ENCODE peak calls at places on chromosome 9, in seven cellular contexts. M is vagina, W is SK-N-SH, U is spleen, B is stomach, S is breast epithelium, R is HCT116. F is an unnamed sample.

GRCh38 chr9:17425379-17425778 is 153.5 kb upstream of the SH3GL2 start:
- DNase-seq in S (no peak), R (no peak), B (no peak), W (no peak), U (no peak), M (no peak), F (no peak)

GRCh38 chr9:99576830-99577229 is 244.9 kb upstream of the NR4A3 start:
- DNase-seq in B (no peak), S (no peak), U (no peak), M (no peak), W (peak; percentile 5), R (no peak), F (no peak)

GRCh38 chr9:26462213-26462612 is 430.4 kb downstream of the CAAP1 start:
- DNase-seq in W (no peak), R (no peak), S (no peak), U (no peak), M (no peak), B (no peak), F (no peak)

GRCh38 chr9:36764364-36765076 is 191.8 kb downstream of the MELK start:
- DNase-seq in R (no peak), M (no peak), B (no peak), W (no peak), S (no peak), U (no peak), F (no peak)

GRCh38 chr9:38768351-38768761 is 48.4 kb upstream of the FAM240B start:
- DNase-seq in R (no peak), W (no peak), S (no peak), U (no peak), B (no peak), M (no peak), F (no peak)

GRCh38 chr9:95283678-95284077 is 33.8 kb downstream of the FANCC start:
- DNase-seq in W (no peak), R (no peak), B (no peak), M (no peak), S (no peak), U (no peak), F (no peak)

GRCh38 chr9:94950733-94951590 is 224.5 kb downstream of the AOPEP start:
- DNase-seq in U (no peak), B (peak; percentile 58), M (no peak), W (no peak), R (no peak), S (no peak), F (no peak)

GRCh38 chr9:136996361-136997281 is at the start of gene CLIC3:
- DNase-seq in B (peak; percentile 73), M (no peak), U (peak; percentile 88), S (peak; percentile 37), R (no peak), W (peak; percentile 68), F (no peak)

GRCh38 chr9:15370496-15371464 is 51.9 kb upstream of the SNAPC3 start:
- DNase-seq in U (no peak), R (no peak), W (peak; percentile 77), M (no peak), B (no peak), S (no peak), F (no peak)

GRCh38 chr9:89278997-89279739 is 31.8 kb upstream of the CKS2 start:
- DNase-seq in B (no peak), U (no peak), M (no peak), R (peak; percentile 36), S (no peak), W (peak; percentile 68), F (no peak)

GRCh38 chr9:130187523-130187846 is 15.3 kb downstream of the NCS1 start:
- DNase-seq in B (no peak), W (no peak), M (no peak), U (no peak), S (no peak), R (no peak), F (no peak)

GRCh38 chr9:130191749-130192120 is 19.5 kb downstream of the NCS1 start:
- DNase-seq in B (no peak), U (no peak), R (no peak), W (peak; percentile 88), M (no peak), S (no peak), F (no peak)

GRCh38 chr9:130191068-130191748 is 19.0 kb downstream of the NCS1 start:
- DNase-seq in R (no peak), B (no peak), S (no peak), W (peak; percentile 51), M (no peak), U (no peak), F (no peak)

GRCh38 chr9:130188860-130189481 is 16.8 kb downstream of the NCS1 start:
- DNase-seq in B (no peak), R (no peak), S (no peak), W (no peak), U (no peak), M (no peak), F (no peak)

DNA sequence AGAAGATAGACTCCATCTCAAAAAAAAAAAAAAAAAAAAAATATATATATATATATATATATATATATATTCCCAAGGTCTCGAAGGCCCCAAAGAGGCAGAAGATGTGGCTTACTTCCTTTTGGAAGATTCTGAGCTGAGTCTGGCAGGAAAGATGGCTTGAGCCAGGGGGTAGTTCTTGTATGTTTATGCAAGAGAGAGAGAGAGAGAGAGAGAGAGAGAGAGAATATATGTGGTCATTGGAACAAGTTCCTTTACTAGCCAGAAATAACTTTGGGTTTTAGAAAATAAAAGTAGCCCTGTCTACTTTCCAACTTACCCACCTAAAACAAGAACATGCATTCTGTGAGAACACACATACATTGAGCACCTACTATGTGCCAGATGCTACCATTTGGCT is 17.6 kb downstream of the NCS1 start:
- DNase-seq in M (no peak), S (no peak), R (no peak), B (no peak), W (no peak), U (no peak), F (no peak)
- H3K27ac ChIP-seq in M (no peak overlapping the region), S (no peak overlapping the region), R (no peak overlapping the region), B (no peak overlapping the region), W (no peak overlapping the region), U (no peak overlapping the region), F (peak overlapping the region; percentile 99)

GRCh38 chr9:20320921-20321320 is 301.4 kb downstream of the MLLT3 start:
- DNase-seq in B (no peak), U (no peak), W (no peak), S (peak; percentile 59), R (no peak), M (no peak), F (no peak)

GRCh38 chr9:20321683-20322082 is 300.6 kb downstream of the MLLT3 start:
- DNase-seq in W (no peak), M (no peak), B (no peak), U (no peak), R (no peak), S (no peak), F (no peak)

GRCh38 chr9:20317701-20318100 is 304.6 kb downstream of the MLLT3 start:
- DNase-seq in U (no peak), R (no peak), S (no peak), W (no peak), B (no peak), M (no peak), F (no peak)

GRCh38 chr9:20319641-20320337 is 302.5 kb downstream of the MLLT3 start:
- DNase-seq in W (no peak), B (no peak), M (no peak), U (no peak), R (peak; percentile 8), S (no peak), F (no peak)

GRCh38 chr9:20319241-20319640 is 303.1 kb downstream of the MLLT3 start:
- DNase-seq in M (no peak), R (no peak), B (no peak), S (no peak), U (no peak), W (no peak), F (no peak)
- TF ChIP-seq POLR2AphosphoS5 in M (no peak), R (no peak), B (no peak), S (no peak), U (no peak), W (no peak), F (no peak)

GRCh38 chr9:114389612-114390368 is 2.0 kb upstream of the AKNA start:
- DNase-seq in U (peak; percentile 76), B (no peak), M (no peak), R (no peak), W (peak; percentile 58), S (no peak), F (no peak)
- TF ChIP-seq CTCF in U (no peak), B (no peak), M (no peak), R (no peak), W (no peak), S (no peak), F (no peak)

DNA sequence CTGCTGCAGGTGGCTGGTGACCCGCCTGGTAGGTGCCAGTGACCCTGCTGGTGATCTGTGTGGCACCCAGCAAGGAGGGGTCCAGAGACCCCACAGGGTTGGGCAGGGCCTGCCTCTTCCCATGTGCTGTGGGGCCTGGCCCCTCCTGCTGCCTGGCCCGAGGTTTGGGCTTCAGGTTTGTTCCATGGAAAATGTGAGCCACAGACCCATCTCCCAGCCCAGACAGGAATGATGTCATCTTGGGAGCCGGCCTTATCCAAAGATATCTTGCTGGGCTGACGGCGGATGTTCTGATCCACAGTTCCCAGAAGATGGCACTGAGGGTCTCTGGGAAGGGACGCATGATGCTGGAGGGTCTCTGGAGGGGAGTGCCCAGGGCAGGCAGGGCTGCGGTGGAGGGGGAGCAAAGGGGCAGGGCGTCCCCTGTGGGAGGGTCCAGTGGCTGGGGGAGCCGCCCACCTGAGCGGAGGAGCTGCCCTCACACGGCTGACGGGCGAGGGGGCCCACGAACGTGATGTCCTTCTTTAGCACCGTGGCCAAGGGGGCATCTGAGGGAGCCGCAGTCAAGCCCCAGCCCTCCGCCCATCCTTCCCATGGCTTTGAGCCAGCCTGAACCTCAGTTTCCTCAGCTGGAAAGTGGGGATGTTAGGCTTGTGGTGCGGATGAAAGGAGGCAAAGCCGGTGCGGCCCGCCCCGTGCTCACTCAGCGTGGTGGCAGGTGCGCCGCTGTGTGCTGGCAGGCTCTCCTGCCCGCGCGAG is 68.1 kb downstream of the COL5A1 start:
- DNase-seq in S (no peak), B (no peak), R (no peak), W (peak; percentile 55), M (no peak), U (no peak), F (peak; percentile 93)
- H3K27ac ChIP-seq in S (peak overlapping the region; percentile 61), B (no peak overlapping the region), R (no peak overlapping the region), W (no peak overlapping the region), M (peak overlapping the region; percentile 94), U (no peak overlapping the region), F (peak overlapping the region; percentile 87)

F was measured in sigmoid colon.